ENCODE peak calls at places on chromosomes 2 and 18, in six cellular contexts. E is NCI-H460; V is left ventricle myocardium superior; O is HFF-Myc; I is colonic mucosa; F is stimulated activated CD8-positive, alpha-beta memory T cell treated with anti-CD3 and anti-CD28 coated beads, Interleukin-4, amount 100 ng/mL, for 1 hour. S is an unnamed sample.

GRCh38 chr18:5410582-5410981 is 115.1 kb upstream of the ZBTB14 start:
- DNase-seq in E (no peak), V (no peak), O (no peak), I (no peak), F (no peak), S (no peak)

GRCh38 chr2:42935692-42936631 is 143.6 kb upstream of the HAAO start:
- DNase-seq in E (no peak), V (peak), O (no peak), I (no peak), F (no peak), S (peak)

GRCh38 chr2:18238231-18238630 is 322.2 kb downstream of the RDH14 start:
- DNase-seq in E (no peak), V (no peak), O (no peak), I (no peak), F (no peak), S (no peak)

GRCh38 chr18:53441761-53442414 is 782.6 kb downstream of the MBD2 start:
- DNase-seq in E (no peak), V (peak), O (no peak), I (no peak), F (no peak), S (no peak)

GRCh38 chr18:79361766-79362522 is 33.8 kb upstream of the NFATC1 start:
- DNase-seq in E (no peak), V (no peak), O (no peak), I (no peak), F (no peak), S (no peak)

GRCh38 chr2:106061971-106062370 is 132.1 kb downstream of the UXS1 start:
- DNase-seq in E (no peak), V (no peak), O (no peak), I (no peak), F (no peak), S (no peak)

GRCh38 chr2:16136461-16137035 is 196.2 kb downstream of the MYCN start:
- DNase-seq in E (no peak), V (no peak), O (no peak), I (no peak), F (no peak), S (no peak)

GRCh38 chr2:25821225-25822056 is 56.8 kb downstream of the ASXL2 start:
- DNase-seq in E (peak), V (no peak), O (peak), I (no peak), F (no peak), S (no peak)

GRCh38 chr2:237791977-237792727 is 6.4 kb upstream of the RBM44 start:
- DNase-seq in E (no peak), V (no peak), O (no peak), I (no peak), F (no peak), S (peak)

S was measured in cerebellar cortex.